ENCODE peak calls at places on chromosomes 6 and 20, in seven cellular contexts. O is neuronal stem cell, U is mesendoderm, E is IMR-90, Y is mesenchymal stem cell, H is H1, J is H9. V is an unnamed sample.
A peak's percentile ranks its signal among the peaks of the same experiment; 100 is the strongest.

GRCh38 chr20:40175296-40175695 is 513.7 kb downstream of the MAFB start:
- DNase-seq in J (no peak), Y (no peak), E (no peak), H (no peak), O (peak; percentile 61), U (no peak), V (no peak)

GRCh38 chr6:89311853-89312531 is 3.1 kb downstream of the GABRR2 start:
- DNase-seq in U (peak; percentile 90), J (peak; percentile 83), Y (peak; percentile 76), E (peak; percentile 54), H (peak; percentile 80), O (peak; percentile 73), V (peak; percentile 22)

GRCh38 chr6:48036316-48036715 is 74.7 kb downstream of the PTCHD4 start:
- DNase-seq in J (no peak), Y (peak; percentile 66), O (no peak), E (peak; percentile 26), H (no peak), U (no peak), V (no peak)

GRCh38 chr20:15375836-15376235 is 1038.4 kb upstream of the FLRT3 start:
- DNase-seq in Y (no peak), O (no peak), J (no peak), U (no peak), H (no peak), E (no peak), V (no peak)

GRCh38 chr6:52729594-52729993 is 33.7 kb downstream of the GSTA2 start:
- DNase-seq in H (no peak), Y (no peak), O (no peak), J (no peak), U (no peak), E (no peak), V (no peak)

GRCh38 chr6:140636237-140636636 is 1261.8 kb upstream of the CITED2 start:
- DNase-seq in U (no peak), H (no peak), J (no peak), O (no peak), E (no peak), Y (no peak), V (no peak)

GRCh38 chr6:99467509-99468106 is 42.5 kb upstream of the PNISR start:
- DNase-seq in U (no peak), Y (peak; percentile 33), O (peak; percentile 8), J (no peak), H (no peak), E (peak; percentile 32), V (no peak)

GRCh38 chr6:148700713-148701392 is 46.0 kb upstream of the UST start:
- DNase-seq in E (peak; percentile 49), U (peak; percentile 25), J (no peak), H (no peak), Y (peak; percentile 76), O (peak; percentile 5), V (peak; percentile 38)

GRCh38 chr20:3766832-3767433 is 620 bp downstream of the ADISSP start:
- DNase-seq in Y (peak; percentile 12), E (no peak), U (no peak), H (no peak), O (no peak), J (no peak), V (no peak)

GRCh38 chr6:111750753-111751684 is 122.2 kb downstream of the FYN start:
- DNase-seq in U (peak; percentile 79), H (peak; percentile 35), E (peak; percentile 65), Y (peak; percentile 61), O (no peak), J (peak; percentile 72), V (no peak)

GRCh38 chr6:20707166-20707485 is 172.9 kb downstream of the CDKAL1 start:
- DNase-seq in J (no peak), H (no peak), Y (no peak), U (no peak), E (no peak), O (no peak), V (no peak)

GRCh38 chr6:69279805-69280204 is 517.0 kb downstream of the LMBRD1 start:
- DNase-seq in U (peak; percentile 10), J (no peak), E (no peak), O (no peak), H (no peak), Y (no peak), V (no peak)

GRCh38 chr20:24497851-24498250 is 28.4 kb downstream of the SYNDIG1 start:
- DNase-seq in U (no peak), E (peak; percentile 33), H (no peak), J (peak; percentile 2), Y (no peak), O (no peak), V (no peak)

GRCh38 chr6:166786704-166787293 is 159.7 kb upstream of the RPS6KA2 start:
- DNase-seq in U (peak; percentile 76), E (peak; percentile 65), Y (peak; percentile 70), H (no peak), J (no peak), O (peak; percentile 31), V (peak; percentile 45)

GRCh38 chr6:63643862-63644261 is 8.3 kb downstream of the PHF3 start:
- DNase-seq in J (no peak), E (peak; percentile 11), H (no peak), U (peak; percentile 62), O (no peak), Y (no peak), V (no peak)

GRCh38 chr20:2470051-2470431 is 548 bp downstream of the SNRPB start:
- DNase-seq in O (peak; percentile 3), U (peak; percentile 52), H (no peak), E (peak; percentile 55), J (no peak), Y (peak; percentile 75), V (peak; percentile 42)

GRCh38 chr6:108497883-108498282 is 62.8 kb upstream of the FOXO3 start:
- DNase-seq in O (peak; percentile 41), U (peak; percentile 75), E (peak; percentile 35), Y (peak; percentile 47), J (peak; percentile 52), H (peak; percentile 58), V (peak; percentile 42)

GRCh38 chr20:3168079-3168828 is 5.1 kb downstream of the LZTS3 start:
- DNase-seq in H (peak; percentile 84), J (peak; percentile 86), O (no peak), U (peak; percentile 65), Y (no peak), E (no peak), V (peak; percentile 54)

GRCh38 chr6:24245275-24245674 is 112.6 kb downstream of the DCDC2 start:
- DNase-seq in U (no peak), O (no peak), E (no peak), Y (no peak), H (no peak), J (no peak), V (no peak)

GRCh38 chr6:161257778-161258457 is 15.9 kb downstream of the AGPAT4 start:
- DNase-seq in Y (peak; percentile 98), O (no peak), E (peak; percentile 99), J (no peak), U (no peak), H (no peak), V (no peak)

GRCh38 chr6:166512567-166512966 is 73.9 kb downstream of the RAMACL start:
- DNase-seq in H (no peak), O (no peak), J (no peak), Y (no peak), E (no peak), U (peak; percentile 27), V (no peak)

GRCh38 chr6:157089258-157089657 is 234.1 kb downstream of the TMEM242 start:
- DNase-seq in U (peak; percentile 99), J (peak; percentile 81), Y (peak; percentile 51), H (no peak), E (peak; percentile 60), O (peak; percentile 72), V (no peak)

GRCh38 chr6:85675030-85675819 is 32.5 kb upstream of the SYNCRIP start:
- DNase-seq in U (peak; percentile 67), H (no peak), O (no peak), E (peak; percentile 84), J (peak; percentile 36), Y (peak; percentile 85), V (peak; percentile 57)

GRCh38 chr6:13978102-13978640 is 53.4 kb downstream of the RNF182 start:
- DNase-seq in U (no peak), E (no peak), J (no peak), O (no peak), H (no peak), Y (no peak), V (no peak)

DNA sequence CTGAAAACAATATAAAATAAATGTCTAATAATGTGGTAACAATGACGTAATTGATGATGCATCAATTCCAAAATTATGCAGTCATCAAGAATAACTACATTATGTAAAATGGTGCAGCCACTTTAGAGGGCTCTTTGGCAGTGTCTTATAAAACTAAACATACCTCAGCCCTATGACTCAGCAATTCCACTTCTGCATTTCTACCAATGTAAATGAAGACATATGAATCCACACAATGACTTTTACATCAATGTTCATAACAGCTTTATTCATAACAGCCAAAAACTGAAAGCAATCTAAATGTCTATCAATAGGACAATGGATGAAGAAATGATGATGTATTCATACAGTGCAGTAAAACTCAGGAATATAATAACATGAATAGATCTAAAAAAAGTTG is 395.9 kb downstream of the PLCB1 start:
- DNase-seq in H (no peak), J (no peak), U (no peak), Y (peak; percentile 48), O (no peak), E (peak; percentile 95), V (peak; percentile 18)
- H2AK5ac ChIP-seq in H (no peak overlapping the region), J (no peak overlapping the region), U (no peak overlapping the region), Y (no peak overlapping the region), O (no peak overlapping the region), E (no peak overlapping the region), V (no peak overlapping the region)

GRCh38 chr20:1227121-1227582 is 1.3 kb downstream of the RAD21L1 start:
- DNase-seq in J (no peak), U (no peak), H (no peak), E (no peak), Y (no peak), O (no peak), V (no peak)

GRCh38 chr20:1229541-1229940 is 3.7 kb downstream of the RAD21L1 start:
- DNase-seq in O (no peak), U (no peak), H (no peak), J (no peak), Y (no peak), E (no peak), V (no peak)

DNA sequence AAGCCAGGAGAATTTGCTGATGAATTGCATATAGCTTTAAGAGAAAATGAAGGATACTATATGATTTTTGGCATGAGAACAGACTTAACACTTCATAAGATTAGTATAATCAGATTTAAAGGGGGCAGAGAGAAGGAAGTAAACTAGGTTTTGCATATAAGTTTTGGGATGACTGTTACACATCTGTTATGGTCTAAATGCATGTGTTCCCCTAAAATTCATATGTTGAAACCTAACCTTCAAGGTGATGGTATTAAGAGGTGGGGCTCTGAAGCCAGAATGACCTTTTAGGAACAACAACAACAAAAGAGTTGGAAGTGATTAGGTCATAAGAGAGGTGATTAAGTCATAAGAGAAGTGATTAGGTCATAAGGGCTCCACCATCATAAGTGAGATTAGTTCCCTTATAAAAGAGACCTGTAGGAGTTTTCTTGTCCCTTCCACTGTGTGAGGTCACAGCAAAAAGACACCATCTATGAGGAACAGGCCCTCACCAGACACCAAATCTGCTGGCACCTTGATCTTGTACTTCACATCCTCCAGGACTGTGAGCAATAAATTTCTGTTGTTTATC is 6.8 kb downstream of the RAD21L1 start:
- DNase-seq in J (no peak), Y (no peak), H (no peak), E (no peak), O (no peak), U (no peak), V (no peak)
- H2AK5ac ChIP-seq in J (no peak overlapping the region), Y (no peak overlapping the region), H (no peak overlapping the region), E (no peak overlapping the region), O (no peak overlapping the region), U (no peak overlapping the region), V (no peak overlapping the region)

GRCh38 chr6:134397674-134398073 is 79.8 kb upstream of the SGK1 start:
- DNase-seq in Y (no peak), H (no peak), E (no peak), O (no peak), U (no peak), J (no peak), V (no peak)
- H2AK5ac ChIP-seq in Y (no peak overlapping the region), H (no peak overlapping the region), E (no peak overlapping the region), O (no peak overlapping the region), U (no peak overlapping the region), J (no peak overlapping the region), V (no peak overlapping the region)

GRCh38 chr6:36983538-36983937 is 2.5 kb downstream of the MTCH1 start:
- DNase-seq in H (no peak), J (no peak), E (no peak), Y (no peak), U (no peak), O (no peak), V (no peak)
- H2AK5ac ChIP-seq in H (peak overlapping the region; percentile 96), J (no peak overlapping the region), E (peak overlapping the region; percentile 99), Y (no peak overlapping the region), U (no peak overlapping the region), O (no peak overlapping the region), V (no peak overlapping the region)